ENCODE peak calls at places on chromosomes 12 and 14, in five cellular contexts. H is HCT116, Y is upper lobe of right lung, R is WTC11, N is sigmoid colon. I is an unnamed sample.

GRCh38 chr14:54881761-54882401 is 20.7 kb downstream of the GCH1 start:
- DNase-seq in H (no peak), Y (no peak), R (no peak), N (no peak), I (peak)

GRCh38 chr12:9632766-9633165 is 25.1 kb upstream of the KLRB1 start:
- DNase-seq in H (no peak), Y (no peak), R (no peak), N (no peak), I (no peak)

GRCh38 chr12:91379051-91379775 is 196.6 kb upstream of the DCN start:
- DNase-seq in H (no peak), Y (no peak), R (no peak), N (no peak), I (no peak)

GRCh38 chr14:48008646-48009045 is 333.2 kb upstream of the MDGA2 start:
- DNase-seq in H (no peak), Y (no peak), R (no peak), N (no peak), I (no peak)

GRCh38 chr14:81834308-81834707 is 300.7 kb upstream of the SEL1L start:
- DNase-seq in H (no peak), Y (no peak), R (no peak), N (no peak), I (no peak)

GRCh38 chr14:36997843-36998242 is 174.6 kb downstream of the SLC25A21 start:
- DNase-seq in H (no peak), Y (no peak), R (no peak), N (no peak), I (no peak)

GRCh38 chr14:69484444-69485113 is at the start of gene PLEKHD1:
- DNase-seq in H (peak), Y (peak), R (peak), N (no peak), I (peak)

GRCh38 chr12:111792155-111792876 is 25.6 kb downstream of the ALDH2 start:
- DNase-seq in H (no peak), Y (peak), R (no peak), N (peak), I (no peak)

GRCh38 chr14:88668448-88669116 is 105.7 kb downstream of the ZC3H14 start:
- DNase-seq in H (no peak), Y (no peak), R (no peak), N (no peak), I (peak)

GRCh38 chr14:104824353-104824997 is 23.6 kb downstream of the ZBTB42 start:
- DNase-seq in H (no peak), Y (no peak), R (no peak), N (no peak), I (no peak)

GRCh38 chr12:8828514-8829127 is 6.2 kb downstream of the A2ML1 start:
- DNase-seq in H (no peak), Y (no peak), R (no peak), N (no peak), I (no peak)

GRCh38 chr14:30214456-30215090 is 286.9 kb upstream of the PRKD1 start:
- DNase-seq in H (peak), Y (no peak), R (no peak), N (no peak), I (peak)

GRCh38 chr12:32841061-32841460 is 55.5 kb downstream of the PKP2 start:
- DNase-seq in H (no peak), Y (no peak), R (no peak), N (no peak), I (no peak)

GRCh38 chr14:63375772-63376171 is 57.0 kb upstream of the GPHB5 start:
- DNase-seq in H (no peak), Y (no peak), R (no peak), N (no peak), I (no peak)

GRCh38 chr14:24051789-24052655 is at the start of gene CARMIL3:
- DNase-seq in H (no peak), Y (peak), R (peak), N (peak), I (peak)

GRCh38 chr12:117158911-117159310 is 31.4 kb downstream of the FBXO21 start:
- DNase-seq in H (no peak), Y (no peak), R (no peak), N (no peak), I (no peak)

GRCh38 chr12:24954261-24954660 is 5.4 kb upstream of the BCAT1 start:
- DNase-seq in H (no peak), Y (no peak), R (no peak), N (no peak), I (no peak)

GRCh38 chr14:87175175-87175574 is 817.8 kb downstream of the GALC start:
- DNase-seq in H (no peak), Y (no peak), R (no peak), N (no peak), I (no peak)

GRCh38 chr14:93234798-93235197 is 27.7 kb downstream of the UBR7 start:
- DNase-seq in H (no peak), Y (peak), R (no peak), N (no peak), I (no peak)

GRCh38 chr12:107474639-107475539 is 210.7 kb upstream of the PWP1 start:
- DNase-seq in H (no peak), Y (no peak), R (no peak), N (no peak), I (no peak)

GRCh38 chr14:74029136-74029535 is 10.0 kb downstream of the BBOF1 start:
- DNase-seq in H (no peak), Y (no peak), R (no peak), N (no peak), I (no peak)

GRCh38 chr12:15590180-15590826 is 198.9 kb downstream of the EPS8 start:
- DNase-seq in H (peak), Y (no peak), R (peak), N (peak), I (peak)

GRCh38 chr14:23468704-23469126 is 788 bp upstream of the NGDN start:
- DNase-seq in H (no peak), Y (no peak), R (no peak), N (no peak), I (no peak)

GRCh38 chr12:131833896-131834641 is 5.9 kb downstream of the MMP17 start:
- DNase-seq in H (no peak), Y (no peak), R (no peak), N (no peak), I (no peak)

GRCh38 chr14:70920608-70921007 is 13.3 kb downstream of the PCNX1 start:
- DNase-seq in H (no peak), Y (no peak), R (no peak), N (no peak), I (no peak)

GRCh38 chr12:50103767-50104321 is at the start of gene GPD1:
- DNase-seq in H (peak), Y (peak), R (peak), N (peak), I (no peak)

DNA sequence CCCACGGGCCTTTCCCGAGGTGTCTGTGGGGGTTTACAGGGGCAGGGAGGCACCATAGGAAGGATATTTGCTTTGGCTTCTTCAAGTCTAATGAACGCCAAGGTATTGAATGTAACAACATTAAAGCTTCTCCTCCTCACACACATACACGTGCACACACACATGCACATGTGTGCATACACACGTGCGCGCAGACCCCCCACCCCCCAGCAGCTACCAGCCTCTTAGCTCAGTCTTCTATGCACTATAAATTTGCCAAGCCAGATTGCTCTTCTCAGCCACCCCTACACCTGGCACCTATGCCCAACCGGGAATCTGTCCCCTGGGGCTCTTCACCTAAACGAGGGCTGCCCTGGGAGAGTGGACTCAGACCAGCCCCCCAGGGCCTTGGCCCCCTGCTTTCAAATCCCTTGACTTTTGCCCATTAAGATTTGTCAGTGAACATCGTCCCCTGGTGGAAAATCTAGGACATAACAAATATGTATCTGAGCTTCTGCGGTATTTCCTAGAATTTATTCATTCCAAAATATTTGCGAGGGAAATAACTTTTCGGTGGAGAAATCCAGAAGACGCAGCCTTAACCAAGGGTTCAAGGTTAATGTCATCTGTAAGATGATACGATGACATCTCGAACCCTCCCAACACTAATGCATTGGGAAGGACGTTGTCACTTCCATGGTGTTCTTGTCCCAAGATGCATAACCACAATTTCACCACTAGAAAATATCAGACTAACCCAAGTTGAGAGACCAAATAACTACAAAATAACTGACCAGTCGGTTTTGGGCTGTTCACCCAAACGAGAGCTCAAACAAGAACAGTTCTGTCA is 330.4 kb downstream of the MED13L start:
- DNase-seq in H (no peak), Y (no peak), R (no peak), N (no peak), I (no peak)
- TF ChIP-seq CTCF in H (peak), Y (peak), R (peak), N (no peak), I (peak)

GRCh38 chr12:96061864-96062453 is 26.6 kb upstream of the LTA4H start:
- DNase-seq in H (peak), Y (no peak), R (peak), N (peak), I (peak)
- TF ChIP-seq CTCF in H (peak), Y (peak), R (peak), N (peak), I (peak)

DNA sequence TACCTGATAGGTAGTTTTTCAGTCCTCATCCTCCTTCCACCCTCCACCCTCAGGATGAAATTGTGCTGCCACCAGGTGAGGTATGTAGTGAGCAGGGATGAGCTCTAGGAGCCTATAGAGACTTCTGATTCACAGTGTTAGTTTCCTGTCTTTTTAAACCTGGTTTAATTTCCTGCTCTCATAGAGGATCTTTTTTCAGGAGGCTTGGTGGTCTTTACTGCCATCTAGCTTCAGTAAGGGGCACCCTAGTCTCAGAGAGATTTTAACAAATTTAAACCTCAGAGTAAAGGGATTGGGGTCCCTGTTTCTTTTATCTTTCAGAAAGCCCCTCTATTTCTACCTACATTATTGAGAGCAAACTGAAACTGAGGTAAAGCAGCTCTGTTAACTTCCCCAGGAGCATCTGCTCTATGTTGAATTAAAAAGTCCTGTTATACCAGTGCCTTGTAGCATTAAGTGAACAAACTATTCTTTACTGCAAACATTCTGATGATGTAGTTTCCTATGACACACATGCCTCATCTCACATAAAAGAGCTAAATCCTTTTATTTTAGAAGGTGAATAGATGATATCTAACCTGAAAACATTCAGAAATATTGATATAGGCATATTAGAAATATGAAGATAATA is 172.2 kb upstream of the DDHD1 start:
- DNase-seq in H (no peak), Y (no peak), R (no peak), N (no peak), I (no peak)
- TF ChIP-seq CTCF in H (peak), Y (peak), R (no peak), N (no peak), I (no peak)

GRCh38 chr14:76498536-76498935 is 122.6 kb downstream of the ESRRB start:
- DNase-seq in H (no peak), Y (peak), R (no peak), N (peak), I (no peak)
- TF ChIP-seq CTCF in H (no peak), Y (no peak), R (no peak), N (no peak), I (no peak)

GRCh38 chr14:32246751-32247150 is 43.7 kb upstream of the RNU6-8 start:
- DNase-seq in H (no peak), Y (no peak), R (no peak), N (no peak), I (no peak)

GRCh38 chr14:32249780-32250179 is 46.7 kb upstream of the RNU6-8 start:
- DNase-seq in H (no peak), Y (no peak), R (no peak), N (no peak), I (no peak)

GRCh38 chr14:32244404-32244803 is 41.3 kb upstream of the RNU6-8 start:
- DNase-seq in H (no peak), Y (no peak), R (no peak), N (no peak), I (no peak)
- TF ChIP-seq CTCF in H (peak), Y (no peak), R (no peak), N (no peak), I (no peak)